ENCODE peak calls at places on chromosome 21, in six cellular contexts. G is pancreas, P is astrocyte, F is endodermal cell, C is BE2C, O is lower lobe of right lung. Q is an unnamed sample.

GRCh38 chr21:40952551-40953330 is 105.8 kb upstream of the DSCAM start:
- DNase-seq in G (no peak), P (no peak), F (no peak), C (no peak), O (no peak), Q (no peak)

GRCh38 chr21:36510911-36511310 is 31.0 kb upstream of the CLDN14 start:
- DNase-seq in O (no peak), F (no peak), P (no peak), G (no peak), C (no peak), Q (no peak)

GRCh38 chr21:37460196-37460595 is 93.6 kb downstream of the DYRK1A start:
- DNase-seq in C (no peak), F (peak), O (no peak), P (no peak), G (no peak), Q (no peak)

GRCh38 chr21:37945036-37945435 is 28.8 kb upstream of the KCNJ6 start:
- DNase-seq in P (no peak), O (no peak), F (no peak), G (no peak), C (no peak), Q (no peak)

GRCh38 chr21:29403291-29403690 is 104.6 kb downstream of the BACH1 start:
- DNase-seq in C (no peak), G (no peak), P (no peak), O (no peak), F (no peak), Q (no peak)

GRCh38 chr21:28644762-28645161 is 347.9 kb downstream of the LTN1 start:
- DNase-seq in F (no peak), C (no peak), O (no peak), P (no peak), G (no peak), Q (no peak)

GRCh38 chr21:36747815-36748381 is 49.0 kb downstream of the SIM2 start:
- DNase-seq in C (peak), O (no peak), G (peak), F (peak), P (peak), Q (no peak)

GRCh38 chr21:16085436-16085835 is 355.7 kb downstream of the USP25 start:
- DNase-seq in G (no peak), P (peak), F (no peak), C (no peak), O (no peak), Q (no peak)

GRCh38 chr21:36810443-36810842 is 111.5 kb downstream of the SIM2 start:
- DNase-seq in P (no peak), C (no peak), G (no peak), O (no peak), F (no peak), Q (no peak)

GRCh38 chr21:27196651-27197050 is 229.8 kb upstream of the ADAMTS5 start:
- DNase-seq in P (no peak), C (no peak), F (no peak), G (no peak), O (no peak), Q (no peak)

GRCh38 chr21:41752231-41752681 is 14.6 kb downstream of the RIPK4 start:
- DNase-seq in F (no peak), O (no peak), G (no peak), P (peak), C (no peak), Q (no peak)

GRCh38 chr21:39788383-39788782 is 43.4 kb downstream of the IGSF5 start:
- DNase-seq in O (peak), C (peak), G (peak), F (peak), P (peak), Q (no peak)
- TF ChIP-seq CTCF in O (peak), C (peak), G (peak), F (peak), P (peak), Q (peak)

GRCh38 chr21:44057960-44058651 is 46.0 kb downstream of the TRAPPC10 start:
- DNase-seq in C (no peak), O (no peak), P (peak), F (no peak), G (no peak), Q (no peak)
- TF ChIP-seq CTCF in C (no peak), O (no peak), P (no peak), F (no peak), G (no peak), Q (no peak)

GRCh38 chr21:45699966-45700365 is 56.4 kb downstream of the PCBP3 start:
- DNase-seq in O (no peak), G (no peak), F (no peak), C (no peak), P (no peak), Q (no peak)

GRCh38 chr21:45698493-45698947 is 55.0 kb downstream of the PCBP3 start:
- DNase-seq in G (peak), O (no peak), C (peak), F (no peak), P (peak), Q (no peak)

GRCh38 chr21:45700461-45700860 is 56.9 kb downstream of the PCBP3 start:
- DNase-seq in O (no peak), G (no peak), F (no peak), P (no peak), C (no peak), Q (no peak)

GRCh38 chr21:45699251-45699942 is 55.9 kb downstream of the PCBP3 start:
- DNase-seq in F (no peak), O (no peak), C (no peak), P (no peak), G (no peak), Q (no peak)

GRCh38 chr21:45695086-45695485 is 51.6 kb downstream of the PCBP3 start:
- DNase-seq in F (peak), O (no peak), C (peak), G (no peak), P (no peak), Q (no peak)
- TF ChIP-seq CTCF in F (peak), O (no peak), C (peak), G (no peak), P (no peak), Q (peak)

DNA sequence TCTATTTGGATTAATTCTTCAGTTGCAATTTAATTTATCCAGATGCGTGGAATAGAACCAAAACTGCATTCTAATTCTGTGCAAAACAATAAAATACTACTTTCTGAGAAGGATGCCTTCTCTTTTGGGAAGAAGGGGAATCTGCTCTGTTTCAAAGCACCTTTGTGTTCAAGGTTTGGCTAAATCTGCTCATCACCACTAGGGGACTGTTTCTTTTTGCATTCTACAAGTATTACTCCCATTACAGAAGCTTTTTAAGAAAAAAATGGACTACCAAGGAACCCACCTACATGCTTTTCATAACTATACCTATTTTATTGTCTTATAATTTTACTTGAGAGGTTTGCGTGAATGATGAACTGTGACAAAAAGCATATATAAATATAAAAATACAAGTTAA is 18.2 kb downstream of the MRPS6 start:
- DNase-seq in O (no peak), G (no peak), F (no peak), C (no peak), P (no peak), Q (no peak)
- TF ChIP-seq CTCF in O (no peak), G (no peak), F (peak), C (peak), P (peak), Q (peak)

GRCh38 chr21:34135330-34135729 is 62.0 kb downstream of the MRPS6 start:
- DNase-seq in P (no peak), F (no peak), O (no peak), G (no peak), C (no peak), Q (no peak)

GRCh38 chr21:34132202-34132601 is 58.8 kb downstream of the MRPS6 start:
- DNase-seq in F (no peak), G (no peak), O (no peak), P (no peak), C (no peak), Q (no peak)

GRCh38 chr21:34132905-34133304 is 59.5 kb downstream of the MRPS6 start:
- DNase-seq in O (no peak), P (no peak), C (no peak), G (no peak), F (no peak), Q (no peak)

GRCh38 chr21:34133392-34133791 is 60.0 kb downstream of the MRPS6 start:
- DNase-seq in G (no peak), P (no peak), C (no peak), O (no peak), F (no peak), Q (no peak)

GRCh38 chr21:34133802-34134201 is 60.4 kb downstream of the MRPS6 start:
- DNase-seq in O (no peak), G (no peak), P (no peak), C (no peak), F (no peak), Q (no peak)
- TF ChIP-seq CTCF in O (no peak), G (no peak), P (peak), C (peak), F (peak), Q (peak)

GRCh38 chr21:42850866-42851391 is 28.4 kb downstream of the WDR4 start:
- DNase-seq in G (no peak), F (peak), C (peak), P (no peak), O (no peak), Q (no peak)
- TF ChIP-seq CTCF in G (peak), F (peak), C (peak), P (no peak), O (peak), Q (peak)

GRCh38 chr21:35400233-35400939 is 351.3 kb upstream of the RUNX1 start:
- DNase-seq in O (no peak), P (peak), C (no peak), G (no peak), F (peak), Q (no peak)
- TF ChIP-seq CTCF in O (peak), P (peak), C (no peak), G (peak), F (peak), Q (peak)

GRCh38 chr21:39085843-39086415 is 97.3 kb downstream of the PSMG1 start:
- DNase-seq in F (no peak), G (no peak), O (no peak), P (no peak), C (no peak), Q (no peak)

GRCh38 chr21:39087976-39088370 is 95.3 kb downstream of the PSMG1 start:
- DNase-seq in G (no peak), P (no peak), O (no peak), C (no peak), F (no peak), Q (no peak)

GRCh38 chr21:39087238-39087975 is 95.8 kb downstream of the PSMG1 start:
- DNase-seq in O (no peak), G (no peak), C (no peak), F (no peak), P (peak), Q (no peak)

GRCh38 chr21:39086547-39086946 is 96.7 kb downstream of the PSMG1 start:
- DNase-seq in O (no peak), F (no peak), C (no peak), G (no peak), P (no peak), Q (no peak)

DNA sequence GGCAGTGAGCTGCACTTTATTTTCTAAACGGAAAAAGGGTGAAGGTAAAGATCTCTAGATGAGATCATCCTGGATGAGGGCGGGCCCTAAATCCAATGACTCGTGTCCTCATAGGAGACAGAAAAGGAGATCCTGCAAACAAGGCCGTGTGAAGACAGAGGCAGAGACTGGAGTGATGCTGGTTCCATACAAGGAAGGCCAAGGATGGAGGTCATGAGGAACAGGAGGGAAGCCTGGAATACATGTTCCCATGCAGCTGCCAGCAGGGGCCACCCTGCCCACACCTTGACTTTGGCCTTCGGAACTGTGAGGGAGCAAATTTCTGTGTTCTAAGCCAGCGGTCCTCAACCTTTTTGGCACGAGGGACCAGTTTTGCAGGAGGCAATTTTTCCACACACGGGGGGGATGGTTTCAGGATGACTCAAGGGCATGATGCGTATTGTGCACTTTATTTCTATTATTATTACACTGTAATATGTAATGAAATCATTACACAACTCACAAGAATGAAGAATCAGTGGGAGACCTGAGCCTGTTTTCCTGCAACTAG is 94.3 kb downstream of the PSMG1 start:
- DNase-seq in O (no peak), G (no peak), C (no peak), P (peak), F (no peak), Q (no peak)
- TF ChIP-seq CTCF in O (no peak), G (no peak), C (peak), P (no peak), F (peak), Q (peak)

GRCh38 chr21:46324390-46325072 is 575 bp downstream of the PCNT start:
- DNase-seq in P (peak), G (peak), F (peak), O (peak), C (peak), Q (no peak)

GRCh38 chr21:46326110-46326703 is 2.3 kb downstream of the PCNT start:
- DNase-seq in P (no peak), G (no peak), C (no peak), F (no peak), O (no peak), Q (no peak)

GRCh38 chr21:46323710-46324389 is at the start of the genes C21orf58 and PCNT:
- DNase-seq in O (peak), P (peak), F (peak), G (peak), C (peak), Q (peak)

GRCh38 chr21:46323227-46323709 is 402 bp downstream of the C21orf58 start:
- DNase-seq in P (no peak), G (no peak), O (no peak), F (peak), C (no peak), Q (no peak)

GRCh38 chr21:46325073-46325912 is 1.3 kb downstream of the PCNT start:
- DNase-seq in G (peak), O (peak), F (peak), P (peak), C (peak), Q (no peak)
- TF ChIP-seq CTCF in G (no peak), O (no peak), F (peak), P (no peak), C (peak), Q (peak)

Q was measured in chondrocyte.